ENCODE peak calls at places on chromosomes 12 and 14, in four cellular contexts. E, F, A and N are unnamed samples.
A peak's percentile ranks its signal among the peaks of the same experiment; 100 is the strongest.

GRCh38 chr14:100663528-100664052 is 63.1 kb upstream of the DLK1 start:
- DNase-seq in E (no peak), A (no peak), F (no peak), N (no peak)

GRCh38 chr12:7015555-7016370 is 2.5 kb downstream of the LPCAT3 start:
- DNase-seq in E (no peak), F (no peak), A (no peak), N (no peak)

GRCh38 chr14:99241314-99242035 is 30.5 kb downstream of the BCL11B start:
- DNase-seq in A (no peak), F (no peak), E (no peak), N (no peak)

GRCh38 chr12:80553316-80553715 is 109.3 kb downstream of the PTPRQ start:
- DNase-seq in E (no peak), A (no peak), F (no peak), N (no peak)

GRCh38 chr12:121793501-121793835 is at the start of gene RHOF:
- DNase-seq in E (no peak), A (no peak), F (peak; percentile 69), N (peak; percentile 63)

GRCh38 chr12:80792861-80793260 is 76.1 kb downstream of the MYF5 start:
- DNase-seq in E (no peak), A (no peak), F (no peak), N (no peak)

GRCh38 chr12:107178776-107179175 is 85.4 kb upstream of the CRY1 start:
- DNase-seq in A (no peak), F (no peak), E (no peak), N (no peak)

GRCh38 chr12:104683831-104684503 is 227.2 kb downstream of the CHST11 start:
- DNase-seq in F (no peak), E (no peak), A (no peak), N (no peak)

GRCh38 chr12:123101467-123102004 is 49.4 kb downstream of the PITPNM2 start:
- DNase-seq in E (no peak), F (no peak), A (no peak), N (no peak)

GRCh38 chr14:70709726-70710382 is 68.1 kb downstream of the TTC9 start:
- DNase-seq in A (peak; percentile 77), F (no peak), E (no peak), N (no peak)

GRCh38 chr12:14193623-14194022 is 171.9 kb upstream of the ATF7IP start:
- DNase-seq in F (peak; percentile 16), E (no peak), A (no peak), N (no peak)

GRCh38 chr12:51009038-51009437 is 17.1 kb downstream of the SLC11A2 start:
- DNase-seq in F (no peak), E (no peak), A (no peak), N (no peak)

GRCh38 chr14:82879949-82880535 is 1346.4 kb upstream of the SEL1L start:
- DNase-seq in F (no peak), E (no peak), A (no peak), N (no peak)

GRCh38 chr12:20616093-20616492 is 79.0 kb upstream of the SLCO1C1 start:
- DNase-seq in A (no peak), E (no peak), F (no peak), N (no peak)

DNA sequence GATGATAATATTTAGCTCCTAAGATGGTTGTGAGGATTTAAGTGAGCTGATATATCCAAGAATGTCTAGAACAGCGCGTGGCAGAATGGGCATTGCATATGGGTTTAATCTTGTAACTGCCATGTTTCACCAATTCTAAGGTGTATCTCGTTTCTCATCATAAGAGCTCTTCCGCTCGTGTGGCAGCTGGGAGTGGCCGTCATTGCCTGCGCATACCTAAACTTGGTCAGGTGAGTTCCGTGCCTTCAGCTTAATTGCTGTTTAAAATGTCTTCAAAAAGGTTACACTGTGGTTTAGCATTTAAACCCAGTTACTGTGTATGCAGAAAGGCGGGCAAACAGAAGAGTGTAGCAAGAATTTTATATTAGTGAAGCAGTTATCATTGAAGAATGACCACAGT is 4.5 kb upstream of the AQP2 start:
- DNase-seq in F (no peak), E (no peak), A (no peak), N (no peak)
- TF ChIP-seq ELF4 in F (no peak), E (no peak), A (no peak), N (no peak)

GRCh38 chr14:84544486-84544885 is 985.5 kb upstream of the FLRT2 start:
- DNase-seq in A (no peak), E (no peak), F (no peak), N (no peak)
- TF ChIP-seq ELF4 in A (no peak), E (no peak), F (no peak), N (no peak)

GRCh38 chr14:56339855-56340701 is 221.9 kb downstream of the PELI2 start:
- DNase-seq in F (peak; percentile 66), E (peak; percentile 68), A (peak; percentile 41), N (peak; percentile 61)

GRCh38 chr14:56341766-56342418 is 223.7 kb downstream of the PELI2 start:
- DNase-seq in F (no peak), A (no peak), E (no peak), N (no peak)

GRCh38 chr14:56340921-56341320 is 222.7 kb downstream of the PELI2 start:
- DNase-seq in F (no peak), A (no peak), E (no peak), N (no peak)

GRCh38 chr14:56338674-56339073 is 220.5 kb downstream of the PELI2 start:
- DNase-seq in E (no peak), A (no peak), F (no peak), N (no peak)

DNA sequence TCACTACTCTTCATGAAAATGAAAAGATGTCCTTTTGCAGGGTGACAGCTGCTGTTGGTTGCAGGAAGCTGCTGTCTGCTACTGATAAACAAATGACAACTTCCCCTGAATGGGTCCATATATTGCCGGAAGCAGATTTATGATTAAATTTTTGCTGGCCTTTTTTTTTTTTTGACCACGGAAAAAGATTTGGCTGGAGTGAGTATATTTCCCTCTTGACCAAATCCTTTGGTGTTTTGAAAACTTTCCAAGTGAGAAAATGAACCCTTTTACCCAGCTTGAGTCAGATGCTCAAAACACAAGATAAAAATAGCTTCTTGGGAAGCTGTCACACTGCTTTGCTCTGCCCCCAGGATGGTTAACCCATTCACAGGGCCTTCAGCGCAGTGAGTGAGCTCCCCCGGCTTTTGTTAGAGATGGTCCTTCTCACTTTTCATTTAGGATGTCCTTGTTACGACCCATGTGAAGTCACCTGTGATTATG is 224.2 kb downstream of the PELI2 start:
- DNase-seq in A (no peak), F (no peak), E (no peak), N (no peak)
- TF ChIP-seq ELF4 in A (no peak), F (no peak), E (no peak), N (no peak)

GRCh38 chr12:74530676-74531075 is 7.0 kb upstream of the ATXN7L3B start:
- DNase-seq in F (no peak), A (no peak), E (no peak), N (no peak)
- TF ChIP-seq ELF4 in F (no peak), A (no peak), E (no peak), N (no peak)

GRCh38 chr14:101707863-101708620 is 53.5 kb upstream of the PPP2R5C start:
- DNase-seq in A (no peak), F (no peak), E (no peak), N (no peak)

GRCh38 chr14:101711041-101711861 is 50.3 kb upstream of the PPP2R5C start:
- DNase-seq in E (peak; percentile 72), A (no peak), F (no peak), N (no peak)

GRCh38 chr14:101709962-101710891 is 51.3 kb upstream of the PPP2R5C start:
- DNase-seq in E (peak; percentile 94), F (no peak), A (peak; percentile 39), N (no peak)

GRCh38 chr14:101708853-101709532 is 52.5 kb upstream of the PPP2R5C start:
- DNase-seq in F (no peak), E (peak; percentile 52), A (no peak), N (no peak)

GRCh38 chr14:101709533-101709881 is 52.0 kb upstream of the PPP2R5C start:
- DNase-seq in A (no peak), F (no peak), E (no peak), N (no peak)
- TF ChIP-seq ELF4 in A (no peak), F (no peak), E (no peak), N (no peak)

GRCh38 chr12:88836156-88836555 is 255.9 kb upstream of the KITLG start:
- DNase-seq in F (no peak), E (no peak), A (peak; percentile 10), N (no peak)
- TF ChIP-seq ELF4 in F (no peak), E (no peak), A (no peak), N (no peak)

GRCh38 chr12:130764073-130764472 is 48.0 kb upstream of the RIMBP2 start:
- DNase-seq in A (no peak), E (peak; percentile 11), F (no peak), N (no peak)

GRCh38 chr12:130765186-130765659 is 49.1 kb upstream of the RIMBP2 start:
- DNase-seq in F (no peak), A (no peak), E (peak; percentile 9), N (no peak)

GRCh38 chr12:130764475-130765185 is 48.5 kb upstream of the RIMBP2 start:
- DNase-seq in A (no peak), F (no peak), E (peak; percentile 25), N (no peak)

GRCh38 chr12:130762319-130762675 is 46.2 kb upstream of the RIMBP2 start:
- DNase-seq in A (no peak), E (no peak), F (no peak), N (no peak)

DNA sequence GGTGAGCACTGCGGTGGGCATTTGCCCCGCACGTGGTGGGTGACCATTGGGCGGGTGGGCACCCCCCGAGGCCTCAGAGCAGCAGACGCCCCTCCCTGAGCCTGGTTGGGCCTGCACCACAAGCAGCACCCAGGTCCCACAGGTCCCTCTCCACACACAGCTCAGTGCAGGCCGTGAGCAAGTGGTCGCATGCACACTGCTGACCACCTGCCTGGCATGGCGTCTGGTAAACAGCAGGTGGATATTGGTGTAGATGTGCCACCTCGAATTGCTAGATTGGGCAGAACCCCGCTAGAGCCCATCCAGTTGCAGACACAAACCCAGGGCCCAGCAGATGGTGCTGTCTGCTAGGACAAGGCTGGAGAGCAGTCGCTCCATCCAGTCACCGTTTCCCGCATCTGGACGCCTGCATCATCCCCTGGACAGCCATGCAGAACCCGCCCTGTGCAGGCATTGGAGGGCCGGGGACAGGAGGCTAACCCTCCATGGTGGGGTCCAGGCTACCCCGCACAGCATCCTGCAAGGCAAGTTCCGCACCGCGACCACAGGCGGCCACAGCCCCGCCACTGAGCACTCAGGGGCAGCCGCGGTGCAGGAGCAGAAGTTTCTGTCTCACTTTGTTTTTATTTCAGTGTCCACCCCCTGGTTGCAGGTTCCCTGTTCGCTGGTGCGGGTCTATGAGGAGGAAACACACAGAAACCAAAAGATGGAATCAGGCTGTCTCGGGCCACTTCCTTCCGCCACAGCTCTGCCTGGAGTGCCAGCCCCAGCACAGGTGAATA is 45.6 kb upstream of the RIMBP2 start:
- DNase-seq in F (peak; percentile 73), A (peak; percentile 54), E (peak; percentile 66), N (peak; percentile 59)
- TF ChIP-seq ELF4 in F (no peak), A (no peak), E (no peak), N (no peak)

GRCh38 chr14:73105050-73105449 is 31.3 kb upstream of the PSEN1 start:
- DNase-seq in A (no peak), E (no peak), F (no peak), N (no peak)
- TF ChIP-seq ELF4 in A (no peak), E (no peak), F (no peak), N (no peak)